ENCODE peak calls at places on chromosomes 6 and 20, in four cellular contexts. One of them, this sample, is unnamed.

GRCh38 chr6:14953806-14954205 is 292.1 kb upstream of the JARID2 start:
- DNase-seq in SK-N-SH: no peak
- DNase-seq in K562: no peak
- DNase-seq in HCT116: no peak
- DNase-seq in this sample: no peak

GRCh38 chr6:158835616-158836221 is 16.6 kb upstream of the EZR start:
- DNase-seq in SK-N-SH: no peak
- DNase-seq in K562: peak
- DNase-seq in HCT116: no peak
- DNase-seq in this sample: no peak

GRCh38 chr6:43753570-43754183 is 16.3 kb upstream of the VEGFA start:
- DNase-seq in SK-N-SH: no peak
- DNase-seq in K562: no peak
- DNase-seq in HCT116: no peak
- DNase-seq in this sample: no peak

GRCh38 chr20:51884561-51884960 is 82.2 kb upstream of the SALL4 start:
- DNase-seq in SK-N-SH: no peak
- DNase-seq in K562: no peak
- DNase-seq in HCT116: no peak
- DNase-seq in this sample: no peak

GRCh38 chr6:162898011-162898410 is 170.2 kb downstream of the PACRG start:
- DNase-seq in SK-N-SH: no peak
- DNase-seq in K562: no peak
- DNase-seq in HCT116: no peak
- DNase-seq in this sample: no peak

GRCh38 chr20:38589351-38589750 is 8.4 kb downstream of the ADIG start:
- DNase-seq in K562: no peak
- DNase-seq in HCT116: no peak
- DNase-seq in SK-N-SH: no peak
- DNase-seq in this sample: no peak

GRCh38 chr20:39103732-39104131 is 141.6 kb downstream of the DHX35 start:
- DNase-seq in SK-N-SH: no peak
- DNase-seq in HCT116: no peak
- DNase-seq in K562: no peak
- DNase-seq in this sample: peak

GRCh38 chr6:38567436-38567835 is 72.3 kb downstream of the BTBD9 start:
- DNase-seq in K562: no peak
- DNase-seq in HCT116: peak
- DNase-seq in SK-N-SH: peak
- DNase-seq in this sample: no peak

GRCh38 chr20:45959126-45959525 is 12.9 kb downstream of the ZNF335 start:
- DNase-seq in K562: no peak
- DNase-seq in SK-N-SH: no peak
- DNase-seq in HCT116: no peak
- DNase-seq in this sample: no peak

GRCh38 chr6:160534050-160534696 is 129.9 kb downstream of the LPA start:
- DNase-seq in HCT116: peak
- DNase-seq in K562: peak
- DNase-seq in SK-N-SH: peak
- DNase-seq in this sample: peak

GRCh38 chr20:46229478-46229877 is 78.8 kb downstream of the CDH22 start:
- DNase-seq in HCT116: no peak
- DNase-seq in SK-N-SH: no peak
- DNase-seq in K562: no peak
- DNase-seq in this sample: no peak

GRCh38 chr6:111474771-111475170 is 8.2 kb downstream of the REV3L start:
- DNase-seq in HCT116: no peak
- DNase-seq in SK-N-SH: no peak
- DNase-seq in K562: no peak
- DNase-seq in this sample: no peak
- TF ChIP-seq JUND in HCT116: no peak
- TF ChIP-seq JUND in SK-N-SH: no peak
- TF ChIP-seq JUND in K562: no peak
- TF ChIP-seq JUND in this sample: no peak

GRCh38 chr6:69138893-69139494 is 503.9 kb downstream of the ADGRB3 start:
- DNase-seq in K562: no peak
- DNase-seq in HCT116: no peak
- DNase-seq in SK-N-SH: no peak
- DNase-seq in this sample: no peak
- TF ChIP-seq JUND in K562: no peak
- TF ChIP-seq JUND in HCT116: no peak
- TF ChIP-seq JUND in SK-N-SH: no peak
- TF ChIP-seq JUND in this sample: no peak

GRCh38 chr6:111657146-111657545 is 51.5 kb upstream of the TRAF3IP2 start:
- DNase-seq in K562: no peak
- DNase-seq in HCT116: no peak
- DNase-seq in SK-N-SH: no peak
- DNase-seq in this sample: no peak
- TF ChIP-seq JUND in K562: no peak
- TF ChIP-seq JUND in HCT116: no peak
- TF ChIP-seq JUND in SK-N-SH: peak
- TF ChIP-seq JUND in this sample: no peak

GRCh38 chr20:50561379-50562078 is 51.3 kb downstream of the PTPN1 start:
- DNase-seq in K562: no peak
- DNase-seq in SK-N-SH: no peak
- DNase-seq in HCT116: peak
- DNase-seq in this sample: no peak
- TF ChIP-seq JUND in K562: no peak
- TF ChIP-seq JUND in SK-N-SH: peak
- TF ChIP-seq JUND in HCT116: peak
- TF ChIP-seq JUND in this sample: no peak

GRCh38 chr20:10221022-10221421 is 2.4 kb downstream of the SNAP25 start:
- DNase-seq in SK-N-SH: no peak
- DNase-seq in HCT116: no peak
- DNase-seq in K562: no peak
- DNase-seq in this sample: no peak
- TF ChIP-seq JUND in SK-N-SH: no peak
- TF ChIP-seq JUND in HCT116: no peak
- TF ChIP-seq JUND in K562: no peak
- TF ChIP-seq JUND in this sample: no peak

This sample was measured in T47D.